ENCODE peak calls at places on chromosomes 6 and 20, in ten cellular contexts. X is AG10803, T is keratinocyte, J is natural killer cell, H is heart right ventricle, I is RWPE1, R is heart left ventricle, O is mammary epithelial cell, B is astrocyte, S is mesothelial cell of epicardium. A is an unnamed sample.

GRCh38 chr20:22312744-22313346 is 271.5 kb downstream of the FOXA2 start:
- DNase-seq in X (peak), T (no peak), J (no peak), H (no peak), I (peak), R (no peak), O (peak), B (no peak), S (no peak), A (peak)

GRCh38 chr20:46557231-46557956 is 6.9 kb upstream of the OCSTAMP start:
- DNase-seq in X (peak), T (no peak), J (no peak), H (no peak), I (peak), R (no peak), O (peak), B (no peak), S (no peak), A (no peak)

GRCh38 chr6:111687652-111688051 is 82.0 kb upstream of the TRAF3IP2 start:
- DNase-seq in X (no peak), T (no peak), J (no peak), H (no peak), I (peak), R (no peak), O (no peak), B (no peak), S (no peak), A (no peak)

GRCh38 chr6:64665137-64665536 is 1029.5 kb downstream of the PHF3 start:
- DNase-seq in X (no peak), T (no peak), J (no peak), H (no peak), I (no peak), R (no peak), O (no peak), B (no peak), S (no peak), A (no peak)

GRCh38 chr6:2259574-2259973 is 14.2 kb upstream of the GMDS start:
- DNase-seq in X (no peak), T (no peak), J (no peak), H (no peak), I (no peak), R (no peak), O (no peak), B (no peak), S (no peak), A (no peak)

GRCh38 chr20:391041-391711 is 10.6 kb downstream of the TRIB3 start:
- DNase-seq in X (no peak), T (no peak), J (no peak), H (no peak), I (no peak), R (no peak), O (no peak), B (no peak), S (no peak), A (no peak)

GRCh38 chr6:42410861-42411260 is 40.9 kb downstream of the TRERF1 start:
- DNase-seq in X (no peak), T (no peak), J (no peak), H (no peak), I (no peak), R (no peak), O (no peak), B (no peak), S (no peak), A (no peak)

GRCh38 chr6:100346203-100346602 is 118.5 kb downstream of the SIM1 start:
- DNase-seq in X (peak), T (no peak), J (no peak), H (no peak), I (no peak), R (no peak), O (no peak), B (peak), S (no peak), A (no peak)

GRCh38 chr20:53643031-53643832 is 49.6 kb upstream of the ZNF217 start:
- DNase-seq in X (peak), T (no peak), J (peak), H (no peak), I (peak), R (peak), O (peak), B (peak), S (no peak), A (no peak)

GRCh38 chr6:53287336-53288225 is 61.2 kb downstream of the ELOVL5 start:
- DNase-seq in X (no peak), T (no peak), J (no peak), H (no peak), I (no peak), R (peak), O (no peak), B (no peak), S (no peak), A (no peak)

GRCh38 chr6:105608711-105609374 is 206.0 kb upstream of the PREP start:
- DNase-seq in X (peak), T (no peak), J (no peak), H (no peak), I (no peak), R (no peak), O (peak), B (peak), S (no peak), A (no peak)

GRCh38 chr6:121849477-121849876 is 414.0 kb downstream of the GJA1 start:
- DNase-seq in X (peak), T (no peak), J (no peak), H (no peak), I (peak), R (peak), O (peak), B (peak), S (no peak), A (peak)

GRCh38 chr6:2763876-2764540 is 1.2 kb upstream of the WRNIP1 start:
- DNase-seq in X (no peak), T (no peak), J (no peak), H (no peak), I (no peak), R (no peak), O (no peak), B (no peak), S (no peak), A (no peak)

GRCh38 chr6:46032112-46032998 is 16.7 kb upstream of the CLIC5 start:
- DNase-seq in X (no peak), T (no peak), J (no peak), H (no peak), I (no peak), R (no peak), O (peak), B (no peak), S (no peak), A (no peak)

GRCh38 chr20:1491891-1492642 is 847 bp upstream of the SIRPB2 start:
- DNase-seq in X (no peak), T (no peak), J (no peak), H (no peak), I (no peak), R (no peak), O (no peak), B (no peak), S (no peak), A (no peak)

GRCh38 chr6:129946439-129947140 is 71.8 kb upstream of the L3MBTL3 start:
- DNase-seq in X (no peak), T (no peak), J (no peak), H (no peak), I (no peak), R (no peak), O (no peak), B (no peak), S (no peak), A (no peak)

GRCh38 chr20:52269327-52269726 is 77.7 kb upstream of the ZFP64 start:
- DNase-seq in X (peak), T (no peak), J (no peak), H (no peak), I (no peak), R (no peak), O (no peak), B (no peak), S (no peak), A (no peak)

GRCh38 chr6:74857157-74857556 is 348.7 kb downstream of the COL12A1 start:
- DNase-seq in X (no peak), T (no peak), J (no peak), H (no peak), I (no peak), R (no peak), O (no peak), B (no peak), S (no peak), A (no peak)

GRCh38 chr6:125201961-125202729 is 48.6 kb downstream of the TPD52L1 start:
- DNase-seq in X (peak), T (peak), J (no peak), H (peak), I (peak), R (peak), O (peak), B (peak), S (no peak), A (no peak)

GRCh38 chr6:98927534-98927933 is 20.2 kb downstream of the FBXL4 start:
- DNase-seq in X (no peak), T (no peak), J (no peak), H (no peak), I (no peak), R (no peak), O (no peak), B (no peak), S (no peak), A (no peak)

GRCh38 chr6:15586528-15586927 is 76.3 kb downstream of the DTNBP1 start:
- DNase-seq in X (peak), T (no peak), J (no peak), H (no peak), I (no peak), R (no peak), O (no peak), B (no peak), S (no peak), A (no peak)

GRCh38 chr6:6826961-6827360 is 238.4 kb downstream of the LY86 start:
- DNase-seq in X (no peak), T (no peak), J (no peak), H (no peak), I (no peak), R (no peak), O (no peak), B (no peak), S (no peak), A (no peak)
- TF ChIP-seq CTCF in X (no peak), T (no peak), J (no peak), H (no peak), I (no peak), R (no peak), O (no peak), B (no peak), S (no peak), A (no peak)

DNA sequence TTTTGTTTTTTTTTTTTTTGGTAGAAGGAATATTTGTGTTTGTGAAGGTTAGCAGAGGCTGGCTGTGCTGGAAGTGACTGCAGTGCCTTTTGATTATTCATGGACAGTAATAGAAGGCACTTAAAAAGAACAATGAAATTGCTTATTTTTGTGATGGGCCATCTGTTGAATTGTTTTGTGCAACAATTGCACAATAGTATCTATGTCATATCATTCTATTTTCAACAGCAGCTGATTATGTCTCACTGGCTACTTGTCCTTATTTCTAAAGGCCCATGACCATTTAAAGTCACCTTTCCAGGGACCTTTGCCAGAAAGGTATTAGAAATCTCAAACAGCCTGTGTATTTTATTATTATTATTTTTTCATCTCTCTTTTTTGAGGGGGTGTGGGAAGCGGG is 70.6 kb downstream of the AFG1L start:
- DNase-seq in X (peak), T (no peak), J (no peak), H (no peak), I (no peak), R (no peak), O (no peak), B (no peak), S (no peak), A (no peak)
- TF ChIP-seq CTCF in X (no peak), T (no peak), J (no peak), H (no peak), I (no peak), R (no peak), O (no peak), B (no peak), S (no peak), A (no peak)

GRCh38 chr6:136989591-136990578 is 54.9 kb downstream of the IL20RA start:
- DNase-seq in X (no peak), T (no peak), J (no peak), H (peak), I (no peak), R (peak), O (no peak), B (no peak), S (no peak), A (no peak)
- TF ChIP-seq CTCF in X (no peak), T (no peak), J (no peak), H (no peak), I (no peak), R (no peak), O (no peak), B (no peak), S (no peak), A (no peak)

DNA sequence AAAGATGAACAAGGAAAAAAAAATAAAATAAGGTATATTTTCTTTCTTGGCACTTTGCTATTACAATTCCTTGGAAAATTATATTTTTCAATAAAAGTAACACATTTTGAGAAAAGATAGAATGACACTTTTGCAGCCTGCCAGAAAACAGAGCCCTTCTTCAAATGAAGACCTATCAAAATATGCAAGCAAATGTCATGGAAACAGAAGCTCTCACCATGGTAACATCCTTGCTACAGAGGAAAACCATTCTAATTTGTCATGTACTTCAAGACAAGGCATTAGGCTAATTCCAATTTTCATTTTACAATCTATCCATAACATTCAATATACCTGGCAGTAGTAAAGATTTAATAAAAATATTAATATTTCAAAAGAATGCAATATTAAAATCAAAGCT is 177.9 kb downstream of the RNGTT start:
- DNase-seq in X (peak), T (no peak), J (no peak), H (no peak), I (no peak), R (no peak), O (no peak), B (peak), S (no peak), A (no peak)
- TF ChIP-seq CTCF in X (no peak), T (no peak), J (no peak), H (no peak), I (no peak), R (no peak), O (no peak), B (no peak), S (no peak), A (no peak)

DNA sequence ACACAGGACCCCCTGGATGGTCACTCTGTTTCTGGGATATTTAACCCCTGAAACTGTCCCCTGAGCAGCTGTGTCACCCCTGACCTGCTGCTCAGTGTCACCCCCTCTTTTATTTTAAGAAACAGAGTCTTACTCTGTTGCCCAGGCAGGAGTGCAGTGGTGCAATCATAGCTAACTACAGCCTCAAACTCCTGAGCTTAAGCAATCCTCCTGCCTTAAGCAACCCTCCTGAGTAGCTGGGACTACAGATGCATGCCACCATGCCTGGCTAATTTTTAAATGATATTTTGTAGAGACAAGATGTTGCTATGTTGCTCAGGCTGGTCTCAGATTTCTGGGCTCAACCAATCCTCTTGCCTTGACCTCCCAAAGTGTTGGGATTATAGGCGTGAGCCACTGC is 21.5 kb upstream of the GTSF1L start:
- DNase-seq in X (peak), T (no peak), J (no peak), H (no peak), I (no peak), R (no peak), O (no peak), B (no peak), S (no peak), A (no peak)
- TF ChIP-seq CTCF in X (no peak), T (no peak), J (no peak), H (no peak), I (no peak), R (no peak), O (no peak), B (no peak), S (no peak), A (no peak)